ENCODE peak calls at places on chromosomes 7 and 10, in six cellular contexts. A, B, H, K, W and V are unnamed samples.

GRCh38 chr7:5598769-5599371 is 175.2 kb upstream of the TNRC18 start:
- DNase-seq in W (no peak), B (no peak), H (no peak), K (peak), A (no peak), V (no peak)

GRCh38 chr10:43931308-43931930 is 282.7 kb upstream of the ZNF32 start:
- DNase-seq in K (no peak), A (no peak), H (no peak), B (no peak), W (no peak), V (no peak)

GRCh38 chr7:39589323-39590111 is 23.3 kb downstream of the YAE1 start:
- DNase-seq in K (no peak), A (no peak), W (peak), B (peak), H (no peak), V (no peak)

GRCh38 chr10:63204667-63205391 is 71.7 kb downstream of the NRBF2 start:
- DNase-seq in H (no peak), A (no peak), W (no peak), B (no peak), K (no peak), V (no peak)

GRCh38 chr7:25854608-25855497 is 297.1 kb upstream of the NFE2L3 start:
- DNase-seq in A (no peak), B (peak), H (peak), W (no peak), K (peak), V (peak)

GRCh38 chr10:132763545-132763944 is 22.4 kb downstream of the NKX6-2 start:
- DNase-seq in K (no peak), H (no peak), W (no peak), A (no peak), B (no peak), V (no peak)

GRCh38 chr10:58299580-58299979 is 30.6 kb downstream of the CISD1 start:
- DNase-seq in A (peak), B (peak), H (no peak), K (peak), W (no peak), V (peak)

GRCh38 chr7:115230882-115231508 is 309.1 kb downstream of the MDFIC start:
- DNase-seq in B (no peak), A (no peak), H (no peak), K (no peak), W (no peak), V (no peak)

GRCh38 chr7:29563590-29564454 is at the start of gene PRR15:
- DNase-seq in B (no peak), A (peak), H (no peak), W (peak), K (peak), V (no peak)

GRCh38 chr10:118520116-118520742 is 75.2 kb downstream of the PRLHR start:
- DNase-seq in A (no peak), W (no peak), H (no peak), B (no peak), K (no peak), V (no peak)

GRCh38 chr10:36163827-36164226 is 521.7 kb upstream of the FZD8 start:
- DNase-seq in A (no peak), W (no peak), H (no peak), B (no peak), K (no peak), V (no peak)

GRCh38 chr7:148093375-148094166 is 497.0 kb upstream of the C7orf33 start:
- DNase-seq in B (no peak), H (no peak), A (no peak), K (no peak), W (no peak), V (no peak)

GRCh38 chr10:80664071-80664680 is 126.5 kb downstream of the SH2D4B start:
- DNase-seq in W (peak), K (peak), A (peak), H (peak), B (peak), V (peak)

GRCh38 chr10:22003964-22004281 is 393 bp upstream of the DNAJC1 start:
- DNase-seq in A (no peak), W (no peak), B (no peak), K (no peak), H (no peak), V (no peak)
- TF ChIP-seq POLR2A in A (no peak), W (no peak), B (no peak), K (no peak), H (no peak), V (no peak)

DNA sequence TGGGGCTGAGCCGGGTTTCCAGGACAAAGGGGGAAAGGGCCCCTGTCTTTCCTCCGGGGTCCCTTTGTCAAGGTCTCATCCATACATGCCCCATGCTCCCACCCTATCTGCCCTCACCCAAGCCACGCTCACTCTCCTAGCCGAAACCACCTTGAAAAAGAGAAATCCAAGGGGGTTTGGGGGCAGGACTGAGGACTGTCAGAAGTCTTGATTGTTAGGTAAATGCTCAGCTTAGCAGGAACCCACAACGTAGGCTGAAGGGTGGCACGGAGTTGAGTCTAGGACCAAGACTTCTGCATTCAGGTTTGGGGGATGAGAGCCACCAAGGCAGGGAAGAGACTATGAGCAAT is 719 bp upstream of the PGAM2 start:
- DNase-seq in A (peak), K (no peak), W (no peak), B (no peak), H (no peak), V (peak)
- TF ChIP-seq POLR2A in A (no peak), K (no peak), W (no peak), B (no peak), H (no peak), V (no peak)

GRCh38 chr7:156101355-156101754 is 289.1 kb upstream of the SHH start:
- DNase-seq in H (no peak), B (no peak), K (no peak), W (no peak), A (no peak), V (no peak)
- TF ChIP-seq POLR2A in H (no peak), B (no peak), K (no peak), W (no peak), A (no peak), V (no peak)

DNA sequence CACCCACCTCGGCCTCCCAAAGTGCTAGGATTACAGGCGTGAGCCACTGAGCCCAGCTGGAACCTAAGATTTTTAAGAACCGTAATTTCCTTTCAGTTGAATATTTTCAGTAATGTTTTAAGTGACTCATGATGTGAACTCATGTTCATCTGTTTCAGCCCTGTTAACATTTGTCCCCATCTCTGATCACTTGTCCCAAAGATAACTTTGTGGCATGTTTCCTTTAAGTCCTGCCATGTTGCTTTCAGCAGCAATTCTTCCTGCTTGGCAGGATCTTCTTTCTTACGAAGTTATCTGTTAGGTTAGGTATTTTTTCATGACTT is 19.3 kb downstream of the ZRANB1 start:
- DNase-seq in K (no peak), A (no peak), W (no peak), B (no peak), H (no peak), V (no peak)
- TF ChIP-seq POLR2A in K (no peak), A (no peak), W (no peak), B (no peak), H (no peak), V (no peak)

DNA sequence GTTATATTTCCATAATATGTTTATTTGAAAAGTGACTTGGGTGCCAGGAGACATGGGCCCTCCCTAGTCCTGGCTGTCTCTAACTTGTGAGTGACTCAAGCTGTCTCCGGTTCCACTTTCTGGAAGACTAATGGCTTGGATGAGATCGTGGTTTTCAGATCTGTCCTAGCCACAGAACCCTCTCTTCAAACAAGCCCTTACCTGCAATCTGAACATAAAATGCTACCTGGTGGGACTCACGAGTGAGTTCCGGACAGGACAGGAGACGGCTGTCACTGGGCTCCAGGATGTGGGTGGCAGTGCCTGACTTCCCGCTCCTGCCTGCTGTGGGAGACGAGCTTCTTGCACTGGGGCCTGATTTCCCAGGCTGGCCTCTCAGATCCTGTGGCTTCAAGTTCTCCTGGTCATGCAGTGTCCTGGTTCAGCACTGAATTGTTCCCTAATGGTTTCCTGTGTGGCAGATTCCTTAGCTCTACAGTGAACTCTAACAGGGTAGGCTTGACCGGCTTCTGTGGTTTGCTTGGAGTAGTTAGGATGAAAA is 26.0 kb upstream of the PFKFB3 start:
- DNase-seq in B (no peak), K (no peak), W (no peak), A (no peak), H (no peak), V (no peak)
- TF ChIP-seq POLR2A in B (no peak), K (no peak), W (no peak), A (no peak), H (no peak), V (no peak)